ENCODE peak calls at places on chromosomes 12 and 14, in four cellular contexts. W is astrocyte of the spinal cord, E is heart left ventricle, A is HFF-Myc. G is an unnamed sample.

GRCh38 chr12:20629414-20630156 is 65.5 kb upstream of the SLCO1C1 start:
- DNase-seq in W (peak; percentile 68), E (peak; percentile 56), A (no peak), G (peak; percentile 42)

GRCh38 chr12:28622416-28622815 is 432.2 kb downstream of the CCDC91 start:
- DNase-seq in W (peak; percentile 33), E (no peak), A (peak; percentile 38), G (peak; percentile 75)

GRCh38 chr14:31990959-31991541 is 86.1 kb upstream of the ARHGAP5 start:
- DNase-seq in W (peak; percentile 48), E (no peak), A (no peak), G (peak; percentile 70)

GRCh38 chr12:128339121-128339520 is 72.2 kb downstream of the TMEM132C start:
- DNase-seq in W (peak; percentile 8), E (no peak), A (no peak), G (no peak)

GRCh38 chr12:31506907-31507306 is 84.0 kb downstream of the DENND5B start:
- DNase-seq in W (peak; percentile 55), E (no peak), A (no peak), G (no peak)

GRCh38 chr12:109112720-109113465 is 3.5 kb upstream of the ACACB start:
- DNase-seq in W (no peak), E (no peak), A (no peak), G (no peak)

GRCh38 chr12:28710882-28711281 is 438.2 kb upstream of the FAR2 start:
- DNase-seq in W (peak; percentile 90), E (no peak), A (peak; percentile 42), G (peak; percentile 93)

GRCh38 chr12:114671664-114672476 is 12.1 kb downstream of the TBX3 start:
- DNase-seq in W (peak; percentile 50), E (no peak), A (no peak), G (no peak)

GRCh38 chr12:80677994-80678393 is 29.4 kb upstream of the MYF6 start:
- DNase-seq in W (no peak), E (no peak), A (no peak), G (peak; percentile 17)

GRCh38 chr12:31589582-31589895 is 1.4 kb downstream of the DENND5B start:
- DNase-seq in W (no peak), E (no peak), A (no peak), G (no peak)

GRCh38 chr14:61477845-61478438 is 156.6 kb downstream of the PRKCH start:
- DNase-seq in W (no peak), E (peak; percentile 85), A (no peak), G (peak; percentile 55)

GRCh38 chr14:33463731-33464130 is 487.1 kb downstream of the EGLN3 start:
- DNase-seq in W (no peak), E (no peak), A (no peak), G (no peak)

GRCh38 chr14:102776761-102777710 is at the start of gene TRAF3:
- DNase-seq in W (peak; percentile 58), E (peak; percentile 62), A (no peak), G (peak; percentile 45)

GRCh38 chr14:102778616-102779351 is 1.5 kb downstream of the TRAF3 start:
- DNase-seq in W (no peak), E (no peak), A (no peak), G (no peak)

GRCh38 chr14:102779574-102780315 is 2.5 kb downstream of the TRAF3 start:
- DNase-seq in W (no peak), E (no peak), A (no peak), G (peak; percentile 27)

GRCh38 chr14:102775855-102776760 is 1.1 kb upstream of the TRAF3 start:
- DNase-seq in W (peak; percentile 64), E (no peak), A (no peak), G (peak; percentile 78)

DNA sequence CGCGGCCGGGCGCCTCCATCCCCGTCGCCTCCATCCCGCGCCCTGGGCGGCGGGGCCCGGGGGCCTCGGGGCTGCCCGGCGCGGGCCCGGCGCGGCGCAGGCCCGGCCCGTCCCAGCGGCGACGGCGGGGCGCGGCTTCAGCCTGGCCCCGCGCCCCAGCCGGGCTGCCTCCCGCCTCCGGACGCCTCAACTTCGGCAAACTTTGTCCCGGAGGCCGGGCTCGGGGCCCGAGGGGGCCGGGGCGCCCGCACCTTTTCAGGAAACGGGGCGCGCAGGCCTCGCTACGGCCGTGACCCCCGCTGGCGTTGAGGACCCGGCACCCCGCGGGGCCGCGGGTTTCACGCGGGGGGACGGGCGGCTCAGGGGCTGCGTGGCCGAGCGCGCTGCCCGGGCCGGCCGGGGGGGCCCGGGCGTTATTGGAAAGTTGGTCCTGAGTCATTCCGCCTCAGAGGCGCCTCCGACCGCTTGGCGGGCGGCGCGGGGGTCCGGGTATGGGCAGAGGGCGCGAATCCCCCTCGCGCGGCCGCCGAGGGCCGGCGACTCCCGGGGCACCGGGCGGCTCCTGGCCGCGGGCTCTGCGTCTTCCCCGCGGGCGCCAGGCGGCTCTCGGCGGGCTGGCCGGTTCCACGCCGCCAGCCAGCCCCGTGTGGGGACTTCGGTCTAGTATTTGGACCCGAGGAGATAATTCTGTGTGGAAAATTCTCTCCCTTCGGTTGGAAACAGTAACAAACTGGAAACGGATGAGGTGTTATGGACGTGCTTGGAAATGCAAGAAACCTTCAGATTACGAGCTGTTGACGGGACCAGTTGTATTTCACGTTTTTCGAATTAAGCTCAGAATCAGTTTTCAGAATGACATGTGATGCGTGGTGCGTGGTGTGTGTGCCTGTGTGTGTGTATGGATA is 714 bp downstream of the TRAF3 start:
- DNase-seq in W (peak; percentile 47), E (no peak), A (no peak), G (peak; percentile 44)
- TF ChIP-seq CTCF in W (no peak), E (no peak), A (no peak), G (no peak)

GRCh38 chr12:93318720-93319522 is 58.8 kb upstream of the NUDT4 start:
- DNase-seq in W (no peak), E (no peak), A (no peak), G (no peak)

GRCh38 chr12:93323625-93324165 is 54.0 kb upstream of the NUDT4 start:
- DNase-seq in W (peak; percentile 16), E (no peak), A (no peak), G (peak; percentile 7)

GRCh38 chr12:93325855-93326254 is 51.9 kb upstream of the NUDT4 start:
- DNase-seq in W (peak; percentile 83), E (no peak), A (peak; percentile 7), G (peak; percentile 74)

GRCh38 chr12:93319523-93320045 is 58.1 kb upstream of the NUDT4 start:
- DNase-seq in W (no peak), E (no peak), A (no peak), G (no peak)

DNA sequence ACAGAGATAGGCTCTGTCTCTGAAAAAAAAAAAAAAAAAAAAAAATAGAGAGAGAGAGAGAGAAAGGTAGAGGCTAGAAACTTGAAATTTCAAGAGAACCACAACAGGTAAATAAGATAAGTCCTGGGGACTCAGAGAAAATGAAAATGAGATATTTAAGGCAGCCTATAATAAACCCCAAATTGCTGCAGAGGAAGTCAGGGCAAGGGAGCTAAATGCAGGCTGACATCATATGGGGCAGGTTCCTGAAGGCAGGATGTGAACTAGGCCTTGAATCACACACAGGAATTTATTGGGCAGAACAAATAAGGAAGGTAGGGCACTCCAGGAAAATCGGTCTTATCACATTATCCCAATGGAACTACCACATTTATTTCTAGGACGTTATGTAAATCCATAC is 54.9 kb upstream of the NUDT4 start:
- DNase-seq in W (peak; percentile 22), E (no peak), A (no peak), G (peak; percentile 15)
- H3K4me3 ChIP-seq in W (no peak overlapping the region), E (no peak overlapping the region), A (no peak overlapping the region), G (no peak overlapping the region)

GRCh38 chr12:50283230-50283923 is at the start of gene LIMA1:
- DNase-seq in W (peak; percentile 76), E (peak; percentile 92), A (peak; percentile 33), G (peak; percentile 73)
- TF ChIP-seq CTCF in W (no peak), E (no peak), A (peak; percentile 31), G (no peak)

DNA sequence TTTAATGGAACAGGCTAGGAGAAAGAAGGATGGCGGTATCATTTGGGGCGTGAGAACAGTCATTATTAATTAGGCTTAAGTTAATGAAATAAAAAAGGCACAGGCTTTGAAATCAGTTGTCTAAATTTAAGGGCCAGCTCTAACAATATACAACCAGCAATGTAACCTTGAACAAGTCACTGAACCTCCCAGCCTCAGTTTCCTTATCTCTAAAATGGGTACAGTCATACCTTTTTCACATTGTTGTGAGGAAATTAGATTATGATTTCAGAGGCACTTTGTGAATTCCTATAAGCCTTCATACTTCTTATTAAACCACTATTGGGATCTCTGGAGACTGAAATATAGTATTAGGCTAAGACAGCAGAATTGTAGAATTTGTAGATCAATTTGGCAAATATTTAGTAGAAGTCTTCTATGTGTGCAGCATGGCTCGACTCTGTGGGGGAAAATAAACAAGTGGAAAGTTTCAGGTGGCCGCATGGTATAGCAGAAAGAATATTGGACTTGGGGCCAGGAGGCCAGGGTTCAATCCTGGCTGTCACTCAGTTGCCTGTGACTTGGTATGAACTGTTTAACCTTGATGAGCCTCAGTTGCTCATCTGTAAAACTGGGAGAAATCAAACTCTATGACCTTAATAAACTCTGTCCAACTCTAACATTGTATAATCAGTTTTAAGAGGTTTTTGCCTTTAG is 117.7 kb downstream of the ETV6 start:
- DNase-seq in W (no peak), E (no peak), A (no peak), G (no peak)
- H3K4me3 ChIP-seq in W (no peak overlapping the region), E (no peak overlapping the region), A (no peak overlapping the region), G (no peak overlapping the region)

GRCh38 chr12:131131077-131131807 is 177.5 kb downstream of the ADGRD1 start:
- DNase-seq in W (no peak), E (no peak), A (no peak), G (no peak)

GRCh38 chr12:131133994-131134393 is 180.3 kb downstream of the ADGRD1 start:
- DNase-seq in W (no peak), E (no peak), A (no peak), G (no peak)

GRCh38 chr12:131131808-131132117 is 178.1 kb downstream of the ADGRD1 start:
- DNase-seq in W (no peak), E (no peak), A (no peak), G (no peak)

GRCh38 chr12:131133015-131133905 is 179.6 kb downstream of the ADGRD1 start:
- DNase-seq in W (no peak), E (no peak), A (no peak), G (no peak)

DNA sequence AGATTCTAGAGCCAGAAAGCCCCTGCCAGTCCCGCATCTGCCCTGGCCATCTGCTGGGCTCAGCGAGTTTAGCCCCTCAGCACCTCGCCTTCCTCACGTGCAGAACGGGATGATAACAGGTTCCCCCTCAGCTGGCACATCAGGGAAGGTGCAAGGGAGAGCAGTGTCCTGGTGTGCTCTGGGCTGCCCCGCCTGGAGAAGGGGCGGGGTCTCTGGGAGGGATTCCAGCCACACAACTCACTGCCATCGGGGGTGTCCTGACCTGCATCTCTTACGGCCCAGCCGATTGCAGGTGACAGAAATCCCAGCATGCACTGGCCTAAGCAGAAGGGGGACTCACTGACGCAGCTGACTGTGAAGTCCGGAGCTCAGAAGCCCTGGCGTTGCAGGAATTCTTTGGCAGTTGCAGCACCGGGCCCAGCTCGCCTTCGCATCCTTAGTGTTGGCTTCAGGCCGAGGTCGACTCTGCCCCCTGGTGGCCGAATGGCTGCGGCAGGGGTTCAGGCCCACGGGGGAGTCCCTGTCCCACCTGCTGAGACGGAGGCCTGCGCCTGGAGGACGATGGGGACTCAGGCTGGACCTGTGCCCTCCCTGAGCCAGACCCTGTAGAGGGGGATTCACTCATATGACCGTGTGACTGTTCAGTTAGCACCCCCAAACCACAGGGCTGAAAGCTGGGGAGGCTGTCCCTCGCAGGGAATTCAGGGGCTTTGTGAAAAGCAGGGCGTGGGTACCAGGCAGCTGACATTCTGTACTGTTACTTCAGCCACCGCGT is 178.6 kb downstream of the ADGRD1 start:
- DNase-seq in W (peak; percentile 3), E (peak; percentile 67), A (no peak), G (peak; percentile 57)
- TF ChIP-seq CTCF in W (peak; percentile 43), E (peak; percentile 83), A (peak; percentile 70), G (peak; percentile 48)

G was measured in fibroblast of mammary gland.